ENCODE peak calls at places on chromosomes 11 and 22, in five cellular contexts. D, L, F, Q and M are unnamed samples.

GRCh38 chr11:126452256-126452655 is 96.8 kb downstream of the ST3GAL4 start:
- DNase-seq in L (no peak), F (no peak), Q (no peak), D (no peak), M (no peak)

GRCh38 chr22:39364646-39365405 is 15.0 kb downstream of the SYNGR1 start:
- DNase-seq in F (no peak), L (no peak), Q (peak), D (no peak), M (peak)

GRCh38 chr11:75262961-75263852 is 22.6 kb downstream of the TPBGL start:
- DNase-seq in L (no peak), D (no peak), Q (no peak), F (no peak), M (no peak)

GRCh38 chr22:25067851-25068421 is 115.4 kb downstream of the KIAA1671 start:
- DNase-seq in D (peak), L (no peak), Q (no peak), F (peak), M (no peak)

GRCh38 chr11:119506436-119506835 is 83.5 kb upstream of the THY1 start:
- DNase-seq in F (no peak), L (no peak), D (no peak), Q (no peak), M (no peak)

GRCh38 chr22:48603621-48604320 is 1223.9 kb downstream of the BRD1 start:
- DNase-seq in F (no peak), Q (no peak), L (no peak), D (no peak), M (no peak)

GRCh38 chr11:10818594-10818993 is 9.9 kb upstream of the EIF4G2 start:
- DNase-seq in L (peak), F (no peak), Q (peak), D (no peak), M (peak)

GRCh38 chr11:26914968-26915367 is 78.9 kb upstream of the FIBIN start:
- DNase-seq in Q (no peak), L (no peak), F (no peak), D (no peak), M (no peak)

GRCh38 chr11:48683226-48683720 is 194.7 kb downstream of the OR4A47 start:
- DNase-seq in L (no peak), D (no peak), Q (no peak), F (no peak), M (no peak)

GRCh38 chr22:42773161-42773560 is 52.5 kb upstream of the A4GALT start:
- DNase-seq in F (no peak), Q (no peak), D (no peak), L (no peak), M (no peak)

GRCh38 chr11:10699072-10699471 is 5.5 kb upstream of the IRAG1 start:
- DNase-seq in Q (no peak), F (no peak), L (no peak), D (no peak), M (no peak)

GRCh38 chr11:31802990-31803812 is 7.9 kb downstream of the PAX6 start:
- DNase-seq in Q (no peak), D (no peak), L (no peak), F (no peak), M (no peak)

GRCh38 chr11:57480409-57481137 is 20.2 kb downstream of the RTN4RL2 start:
- DNase-seq in D (peak), L (peak), F (peak), Q (peak), M (peak)

GRCh38 chr22:43862074-43862881 is at the start of gene SULT4A1:
- DNase-seq in F (no peak), Q (no peak), D (no peak), L (no peak), M (peak)

GRCh38 chr11:118090545-118091162 is 3.9 kb upstream of the SMIM35 start:
- DNase-seq in Q (no peak), D (no peak), F (no peak), L (no peak), M (no peak)

GRCh38 chr11:20102393-20102792 is 57.9 kb downstream of the DBX1 start:
- DNase-seq in Q (no peak), D (no peak), F (no peak), L (no peak), M (no peak)

GRCh38 chr11:23574149-23574548 is 713.9 kb upstream of the CCDC179 start:
- DNase-seq in L (no peak), D (no peak), Q (no peak), F (no peak), M (no peak)

GRCh38 chr11:40384991-40385390 is 1074.5 kb downstream of the LRRC4C start:
- DNase-seq in F (no peak), L (peak), D (no peak), Q (peak), M (peak)

GRCh38 chr22:45911601-45912271 is 65.2 kb downstream of the WNT7B start:
- DNase-seq in Q (no peak), L (no peak), F (no peak), D (no peak), M (no peak)

GRCh38 chr22:40024201-40025061 is 29.7 kb downstream of the FAM83F start:
- DNase-seq in D (peak), F (peak), Q (peak), L (peak), M (peak)

GRCh38 chr11:96338910-96339703 is 3.9 kb downstream of the MAML2 start:
- DNase-seq in L (peak), D (peak), F (peak), Q (peak), M (peak)

GRCh38 chr11:116782728-116783127 is 5.1 kb downstream of the ZPR1 start:
- DNase-seq in F (no peak), Q (peak), D (no peak), L (peak), M (peak)

GRCh38 chr11:23404225-23405160 is 544.2 kb upstream of the CCDC179 start:
- DNase-seq in L (no peak), Q (no peak), F (no peak), D (no peak), M (no peak)

GRCh38 chr11:44258839-44259420 is 51.0 kb downstream of the ALX4 start:
- DNase-seq in D (no peak), L (no peak), Q (no peak), F (no peak), M (no peak)

GRCh38 chr11:92152245-92152644 is 72.4 kb upstream of the FAT3 start:
- DNase-seq in F (no peak), L (no peak), Q (no peak), D (no peak), M (no peak)

GRCh38 chr11:101864098-101864497 is 50.7 kb upstream of the CEP126 start:
- DNase-seq in F (no peak), L (no peak), Q (no peak), D (no peak), M (no peak)

GRCh38 chr11:11786771-11787170 is 55.0 kb upstream of the USP47 start:
- DNase-seq in D (no peak), L (peak), Q (peak), F (no peak), M (peak)

GRCh38 chr11:35418847-35419712 is at the start of gene SLC1A2:
- DNase-seq in L (peak), F (no peak), D (no peak), Q (peak), M (peak)

GRCh38 chr11:33700425-33701271 is at the start of gene C11orf91:
- DNase-seq in Q (peak), L (peak), D (peak), F (peak), M (peak)

GRCh38 chr22:48761546-48761945 is 1066.1 kb downstream of the BRD1 start:
- DNase-seq in Q (no peak), L (no peak), F (no peak), D (no peak), M (no peak)

GRCh38 chr22:20953668-20954500 is 13.2 kb upstream of the AIFM3 start:
- DNase-seq in F (no peak), Q (no peak), D (no peak), L (no peak), M (peak)

GRCh38 chr11:62295504-62295903 is 3.4 kb downstream of the SCGB1D4 start:
- DNase-seq in L (peak), Q (peak), D (no peak), F (no peak), M (peak)

GRCh38 chr11:121048464-121049233 is 24.7 kb downstream of the TBCEL start:
- DNase-seq in Q (peak), D (no peak), L (peak), F (no peak), M (no peak)